ENCODE peak calls at places on chromosome 1, in ten cellular contexts. One of them, this sample, is unnamed.

GRCh38 chr1:33815061-33815460 is 48.8 kb upstream of the HMGB4 start:
- DNase-seq in astrocyte of the hippocampus: peak; percentile 83
- DNase-seq in mammary epithelial cell: no peak
- DNase-seq in GM06990: no peak
- DNase-seq in HS-5: peak; percentile 24
- DNase-seq in BE2C: no peak
- DNase-seq in NCI-H187: no peak
- DNase-seq in iPS-NIHi11: no peak
- DNase-seq in OCI-M1: no peak
- DNase-seq in stimulated activated CD4-positive, alpha-beta T cell treated with anti-CD3 and anti-CD28 coated beads, Interleukin-1b, Interleukin-23, amount 100 ng/mL, for 24 hours: no peak
- DNase-seq in this sample: peak; percentile 43

GRCh38 chr1:90402893-90403849 is 313.9 kb downstream of the BARHL2 start:
- DNase-seq in astrocyte of the hippocampus: peak; percentile 97
- DNase-seq in mammary epithelial cell: peak; percentile 98
- DNase-seq in GM06990: no peak
- DNase-seq in HS-5: peak; percentile 99
- DNase-seq in BE2C: no peak
- DNase-seq in NCI-H187: no peak
- DNase-seq in iPS-NIHi11: peak; percentile 56
- DNase-seq in OCI-M1: no peak
- DNase-seq in stimulated activated CD4-positive, alpha-beta T cell treated with anti-CD3 and anti-CD28 coated beads, Interleukin-1b, Interleukin-23, amount 100 ng/mL, for 24 hours: no peak
- DNase-seq in this sample: peak; percentile 97

GRCh38 chr1:1915911-1916835 is 1.1 kb downstream of the CALML6 start:
- DNase-seq in astrocyte of the hippocampus: no peak
- DNase-seq in mammary epithelial cell: no peak
- DNase-seq in GM06990: no peak
- DNase-seq in HS-5: no peak
- DNase-seq in BE2C: no peak
- DNase-seq in NCI-H187: no peak
- DNase-seq in iPS-NIHi11: no peak
- DNase-seq in OCI-M1: no peak
- DNase-seq in stimulated activated CD4-positive, alpha-beta T cell treated with anti-CD3 and anti-CD28 coated beads, Interleukin-1b, Interleukin-23, amount 100 ng/mL, for 24 hours: no peak
- DNase-seq in this sample: no peak

GRCh38 chr1:243549108-243549507 is 293.3 kb downstream of the SDCCAG8 start:
- DNase-seq in astrocyte of the hippocampus: peak; percentile 71
- DNase-seq in mammary epithelial cell: peak; percentile 56
- DNase-seq in GM06990: no peak
- DNase-seq in HS-5: peak; percentile 58
- DNase-seq in BE2C: no peak
- DNase-seq in NCI-H187: no peak
- DNase-seq in iPS-NIHi11: no peak
- DNase-seq in OCI-M1: peak; percentile 18
- DNase-seq in stimulated activated CD4-positive, alpha-beta T cell treated with anti-CD3 and anti-CD28 coated beads, Interleukin-1b, Interleukin-23, amount 100 ng/mL, for 24 hours: no peak
- DNase-seq in this sample: peak; percentile 20

GRCh38 chr1:8040586-8040985 is 14.5 kb upstream of the ERRFI1 start:
- DNase-seq in astrocyte of the hippocampus: peak; percentile 96
- DNase-seq in mammary epithelial cell: peak; percentile 96
- DNase-seq in GM06990: no peak
- DNase-seq in HS-5: peak; percentile 97
- DNase-seq in BE2C: no peak
- DNase-seq in NCI-H187: no peak
- DNase-seq in iPS-NIHi11: no peak
- DNase-seq in OCI-M1: no peak
- DNase-seq in stimulated activated CD4-positive, alpha-beta T cell treated with anti-CD3 and anti-CD28 coated beads, Interleukin-1b, Interleukin-23, amount 100 ng/mL, for 24 hours: no peak
- DNase-seq in this sample: peak; percentile 92

GRCh38 chr1:40665335-40666171 is at the start of gene RIMS3:
- DNase-seq in astrocyte of the hippocampus: peak; percentile 74
- DNase-seq in mammary epithelial cell: peak; percentile 56
- DNase-seq in GM06990: peak; percentile 83
- DNase-seq in HS-5: no peak
- DNase-seq in BE2C: peak; percentile 80
- DNase-seq in NCI-H187: peak; percentile 66
- DNase-seq in iPS-NIHi11: peak; percentile 96
- DNase-seq in OCI-M1: peak; percentile 89
- DNase-seq in stimulated activated CD4-positive, alpha-beta T cell treated with anti-CD3 and anti-CD28 coated beads, Interleukin-1b, Interleukin-23, amount 100 ng/mL, for 24 hours: peak; percentile 91
- DNase-seq in this sample: no peak

GRCh38 chr1:225745231-225745630 is 32.4 kb upstream of the SRP9 start:
- DNase-seq in astrocyte of the hippocampus: no peak
- DNase-seq in mammary epithelial cell: no peak
- DNase-seq in GM06990: no peak
- DNase-seq in HS-5: no peak
- DNase-seq in BE2C: no peak
- DNase-seq in NCI-H187: no peak
- DNase-seq in iPS-NIHi11: no peak
- DNase-seq in OCI-M1: no peak
- DNase-seq in stimulated activated CD4-positive, alpha-beta T cell treated with anti-CD3 and anti-CD28 coated beads, Interleukin-1b, Interleukin-23, amount 100 ng/mL, for 24 hours: no peak
- DNase-seq in this sample: no peak

GRCh38 chr1:43073490-43074230 is 98.4 kb downstream of the EBNA1BP2 start:
- DNase-seq in astrocyte of the hippocampus: peak; percentile 88
- DNase-seq in mammary epithelial cell: peak; percentile 64
- DNase-seq in GM06990: no peak
- DNase-seq in HS-5: peak; percentile 58
- DNase-seq in BE2C: peak; percentile 67
- DNase-seq in NCI-H187: peak; percentile 52
- DNase-seq in iPS-NIHi11: peak; percentile 83
- DNase-seq in OCI-M1: peak; percentile 86
- DNase-seq in stimulated activated CD4-positive, alpha-beta T cell treated with anti-CD3 and anti-CD28 coated beads, Interleukin-1b, Interleukin-23, amount 100 ng/mL, for 24 hours: peak; percentile 53
- DNase-seq in this sample: no peak

GRCh38 chr1:206505702-206506375 is 1.5 kb upstream of the RASSF5 start:
- DNase-seq in astrocyte of the hippocampus: peak; percentile 59
- DNase-seq in mammary epithelial cell: no peak
- DNase-seq in GM06990: no peak
- DNase-seq in HS-5: no peak
- DNase-seq in BE2C: no peak
- DNase-seq in NCI-H187: no peak
- DNase-seq in iPS-NIHi11: no peak
- DNase-seq in OCI-M1: peak; percentile 47
- DNase-seq in stimulated activated CD4-positive, alpha-beta T cell treated with anti-CD3 and anti-CD28 coated beads, Interleukin-1b, Interleukin-23, amount 100 ng/mL, for 24 hours: no peak
- DNase-seq in this sample: no peak

GRCh38 chr1:205474571-205474970 is 18.7 kb upstream of the BLACAT1 start:
- DNase-seq in astrocyte of the hippocampus: no peak
- DNase-seq in mammary epithelial cell: no peak
- DNase-seq in GM06990: no peak
- DNase-seq in HS-5: no peak
- DNase-seq in BE2C: no peak
- DNase-seq in NCI-H187: no peak
- DNase-seq in iPS-NIHi11: no peak
- DNase-seq in OCI-M1: no peak
- DNase-seq in stimulated activated CD4-positive, alpha-beta T cell treated with anti-CD3 and anti-CD28 coated beads, Interleukin-1b, Interleukin-23, amount 100 ng/mL, for 24 hours: no peak
- DNase-seq in this sample: no peak

GRCh38 chr1:178155478-178156255 is 61.8 kb downstream of the RASAL2 start:
- DNase-seq in astrocyte of the hippocampus: peak; percentile 11
- DNase-seq in mammary epithelial cell: no peak
- DNase-seq in GM06990: no peak
- DNase-seq in HS-5: no peak
- DNase-seq in BE2C: no peak
- DNase-seq in NCI-H187: no peak
- DNase-seq in iPS-NIHi11: no peak
- DNase-seq in OCI-M1: no peak
- DNase-seq in stimulated activated CD4-positive, alpha-beta T cell treated with anti-CD3 and anti-CD28 coated beads, Interleukin-1b, Interleukin-23, amount 100 ng/mL, for 24 hours: no peak
- DNase-seq in this sample: no peak

GRCh38 chr1:172278478-172278877 is 142.0 kb upstream of the C1orf105 start:
- DNase-seq in astrocyte of the hippocampus: peak; percentile 58
- DNase-seq in mammary epithelial cell: peak; percentile 71
- DNase-seq in GM06990: no peak
- DNase-seq in HS-5: no peak
- DNase-seq in BE2C: no peak
- DNase-seq in NCI-H187: no peak
- DNase-seq in iPS-NIHi11: peak; percentile 68
- DNase-seq in OCI-M1: no peak
- DNase-seq in stimulated activated CD4-positive, alpha-beta T cell treated with anti-CD3 and anti-CD28 coated beads, Interleukin-1b, Interleukin-23, amount 100 ng/mL, for 24 hours: no peak
- DNase-seq in this sample: peak; percentile 39

GRCh38 chr1:240210026-240210425 is 118.3 kb downstream of the FMN2 start:
- DNase-seq in astrocyte of the hippocampus: peak; percentile 4
- DNase-seq in mammary epithelial cell: no peak
- DNase-seq in GM06990: no peak
- DNase-seq in HS-5: no peak
- DNase-seq in BE2C: no peak
- DNase-seq in NCI-H187: no peak
- DNase-seq in iPS-NIHi11: no peak
- DNase-seq in OCI-M1: no peak
- DNase-seq in stimulated activated CD4-positive, alpha-beta T cell treated with anti-CD3 and anti-CD28 coated beads, Interleukin-1b, Interleukin-23, amount 100 ng/mL, for 24 hours: no peak
- DNase-seq in this sample: no peak

GRCh38 chr1:113242481-113242880 is 147.8 kb upstream of the MAGI3 start:
- DNase-seq in astrocyte of the hippocampus: no peak
- DNase-seq in mammary epithelial cell: no peak
- DNase-seq in GM06990: no peak
- DNase-seq in HS-5: no peak
- DNase-seq in BE2C: no peak
- DNase-seq in NCI-H187: no peak
- DNase-seq in iPS-NIHi11: no peak
- DNase-seq in OCI-M1: peak; percentile 14
- DNase-seq in stimulated activated CD4-positive, alpha-beta T cell treated with anti-CD3 and anti-CD28 coated beads, Interleukin-1b, Interleukin-23, amount 100 ng/mL, for 24 hours: no peak
- DNase-seq in this sample: no peak

GRCh38 chr1:34050711-34051485 is 114.1 kb downstream of the CSMD2 start:
- DNase-seq in astrocyte of the hippocampus: no peak
- DNase-seq in mammary epithelial cell: no peak
- DNase-seq in GM06990: no peak
- DNase-seq in HS-5: no peak
- DNase-seq in BE2C: no peak
- DNase-seq in NCI-H187: no peak
- DNase-seq in iPS-NIHi11: no peak
- DNase-seq in OCI-M1: no peak
- DNase-seq in stimulated activated CD4-positive, alpha-beta T cell treated with anti-CD3 and anti-CD28 coated beads, Interleukin-1b, Interleukin-23, amount 100 ng/mL, for 24 hours: no peak
- DNase-seq in this sample: no peak

GRCh38 chr1:189874715-189875440 is 602.8 kb downstream of the BRINP3 start:
- DNase-seq in astrocyte of the hippocampus: no peak
- DNase-seq in mammary epithelial cell: no peak
- DNase-seq in GM06990: no peak
- DNase-seq in HS-5: no peak
- DNase-seq in BE2C: no peak
- DNase-seq in NCI-H187: no peak
- DNase-seq in iPS-NIHi11: no peak
- DNase-seq in OCI-M1: no peak
- DNase-seq in stimulated activated CD4-positive, alpha-beta T cell treated with anti-CD3 and anti-CD28 coated beads, Interleukin-1b, Interleukin-23, amount 100 ng/mL, for 24 hours: no peak
- DNase-seq in this sample: no peak

GRCh38 chr1:183323849-183324683 is 94.1 kb downstream of the NMNAT2 start:
- DNase-seq in astrocyte of the hippocampus: no peak
- DNase-seq in mammary epithelial cell: no peak
- DNase-seq in GM06990: no peak
- DNase-seq in HS-5: no peak
- DNase-seq in BE2C: no peak
- DNase-seq in NCI-H187: no peak
- DNase-seq in iPS-NIHi11: no peak
- DNase-seq in OCI-M1: no peak
- DNase-seq in stimulated activated CD4-positive, alpha-beta T cell treated with anti-CD3 and anti-CD28 coated beads, Interleukin-1b, Interleukin-23, amount 100 ng/mL, for 24 hours: no peak
- DNase-seq in this sample: no peak

GRCh38 chr1:203657735-203658134 is 31.1 kb downstream of the ATP2B4 start:
- DNase-seq in astrocyte of the hippocampus: no peak
- DNase-seq in mammary epithelial cell: no peak
- DNase-seq in GM06990: no peak
- DNase-seq in HS-5: no peak
- DNase-seq in BE2C: no peak
- DNase-seq in NCI-H187: no peak
- DNase-seq in iPS-NIHi11: no peak
- DNase-seq in OCI-M1: no peak
- DNase-seq in stimulated activated CD4-positive, alpha-beta T cell treated with anti-CD3 and anti-CD28 coated beads, Interleukin-1b, Interleukin-23, amount 100 ng/mL, for 24 hours: no peak
- DNase-seq in this sample: no peak

This sample was measured in epithelial cell of prostate.